ENCODE peak calls at places on chromosomes 5 and 9, in eight cellular contexts. I, X, E, Q, Y, H, G and U are unnamed samples.

GRCh38 chr9:31868830-31869229 is 515.6 kb upstream of the ACO1 start:
- DNase-seq in I (no peak), X (peak), E (no peak), Q (no peak), Y (no peak), H (no peak), G (no peak), U (no peak)

GRCh38 chr9:116471093-116471906 is 215.8 kb upstream of the TRIM32 start:
- DNase-seq in I (no peak), X (no peak), E (no peak), Q (peak), Y (no peak), H (no peak), G (peak), U (peak)

GRCh38 chr5:91109634-91110033 is 273.5 kb downstream of the ARRDC3 start:
- DNase-seq in I (no peak), X (no peak), E (no peak), Q (no peak), Y (peak), H (no peak), G (no peak), U (no peak)

GRCh38 chr5:180208435-180209081 is 453 bp downstream of the RASGEF1C start:
- DNase-seq in I (peak), X (no peak), E (no peak), Q (no peak), Y (no peak), H (no peak), G (no peak), U (peak)

GRCh38 chr5:110817437-110817836 is 78.6 kb downstream of the SLC25A46 start:
- DNase-seq in I (no peak), X (no peak), E (no peak), Q (no peak), Y (no peak), H (no peak), G (no peak), U (no peak)

GRCh38 chr5:169164481-169164925 is 136.4 kb downstream of the SLIT3 start:
- DNase-seq in I (no peak), X (no peak), E (no peak), Q (no peak), Y (peak), H (no peak), G (peak), U (peak)

GRCh38 chr9:20170122-20170521 is 381.3 kb upstream of the SLC24A2 start:
- DNase-seq in I (no peak), X (no peak), E (no peak), Q (no peak), Y (no peak), H (no peak), G (no peak), U (no peak)

GRCh38 chr5:175816348-175816747 is 55.0 kb upstream of the CPLX2 start:
- DNase-seq in I (no peak), X (peak), E (no peak), Q (no peak), Y (no peak), H (no peak), G (no peak), U (no peak)

GRCh38 chr9:127204771-127205470 is 59.7 kb upstream of the GARNL3 start:
- DNase-seq in I (no peak), X (peak), E (no peak), Q (no peak), Y (no peak), H (no peak), G (peak), U (peak)

GRCh38 chr5:129973716-129974426 is 69.6 kb downstream of the CHSY3 start:
- DNase-seq in I (no peak), X (no peak), E (no peak), Q (no peak), Y (no peak), H (no peak), G (no peak), U (no peak)

GRCh38 chr9:36840895-36841536 is 193.1 kb downstream of the PAX5 start:
- DNase-seq in I (no peak), X (no peak), E (no peak), Q (no peak), Y (peak), H (no peak), G (no peak), U (no peak)

GRCh38 chr5:68187268-68188055 is 28.1 kb upstream of the PIK3R1 start:
- DNase-seq in I (no peak), X (peak), E (no peak), Q (peak), Y (no peak), H (no peak), G (peak), U (peak)

GRCh38 chr5:104179057-104179456 is 616.5 kb upstream of the NUDT12 start:
- DNase-seq in I (no peak), X (no peak), E (no peak), Q (no peak), Y (peak), H (no peak), G (peak), U (peak)

GRCh38 chr5:159345336-159345735 is 15.0 kb upstream of the IL12B start:
- DNase-seq in I (no peak), X (no peak), E (no peak), Q (no peak), Y (no peak), H (peak), G (no peak), U (no peak)

GRCh38 chr9:125277411-125277810 is 15.8 kb downstream of the GAPVD1 start:
- DNase-seq in I (no peak), X (no peak), E (no peak), Q (no peak), Y (no peak), H (no peak), G (no peak), U (no peak)

GRCh38 chr5:10448754-10449345 is 7.2 kb downstream of the ROPN1L start:
- DNase-seq in I (no peak), X (no peak), E (no peak), Q (no peak), Y (no peak), H (no peak), G (no peak), U (no peak)

GRCh38 chr5:154761062-154761740 is 6.0 kb downstream of the LARP1 start:
- DNase-seq in I (no peak), X (no peak), E (no peak), Q (no peak), Y (no peak), H (no peak), G (no peak), U (no peak)

GRCh38 chr9:38621434-38622082 is 1.2 kb upstream of the ANKRD18A start:
- DNase-seq in I (peak), X (no peak), E (no peak), Q (no peak), Y (no peak), H (no peak), G (no peak), U (no peak)

GRCh38 chr9:97802276-97802675 is 50.8 kb upstream of the FOXE1 start:
- DNase-seq in I (no peak), X (no peak), E (no peak), Q (no peak), Y (no peak), H (no peak), G (no peak), U (no peak)